ENCODE peak calls at places on chromosomes 1 and 21, in five cellular contexts. One of them, this sample, is unnamed.

GRCh38 chr1:66311092-66311491 is 222.9 kb upstream of the SGIP1 start:
- DNase-seq in adipocyte: no peak
- DNase-seq in esophagus muscularis mucosa: no peak
- DNase-seq in left ventricle myocardium inferior: no peak
- DNase-seq in mesendoderm: peak; percentile 27
- DNase-seq in this sample: no peak

GRCh38 chr1:32336963-32337675 is 1.1 kb upstream of the MARCKSL1 start:
- DNase-seq in adipocyte: no peak
- DNase-seq in esophagus muscularis mucosa: no peak
- DNase-seq in left ventricle myocardium inferior: peak; percentile 49
- DNase-seq in mesendoderm: no peak
- DNase-seq in this sample: peak; percentile 87

GRCh38 chr1:234597894-234598293 is 12.1 kb downstream of the IRF2BP2 start:
- DNase-seq in adipocyte: peak; percentile 77
- DNase-seq in esophagus muscularis mucosa: no peak
- DNase-seq in left ventricle myocardium inferior: peak; percentile 38
- DNase-seq in mesendoderm: peak; percentile 61
- DNase-seq in this sample: peak; percentile 51

GRCh38 chr1:95509989-95510388 is 276.0 kb downstream of the RWDD3 start:
- DNase-seq in adipocyte: no peak
- DNase-seq in esophagus muscularis mucosa: no peak
- DNase-seq in left ventricle myocardium inferior: no peak
- DNase-seq in mesendoderm: peak; percentile 71
- DNase-seq in this sample: no peak

GRCh38 chr1:67393240-67393639 is 37.0 kb downstream of the SERBP1 start:
- DNase-seq in adipocyte: no peak
- DNase-seq in esophagus muscularis mucosa: no peak
- DNase-seq in left ventricle myocardium inferior: peak; percentile 24
- DNase-seq in mesendoderm: peak; percentile 43
- DNase-seq in this sample: no peak

GRCh38 chr1:205073511-205073910 is 10.7 kb downstream of the TMEM81 start:
- DNase-seq in adipocyte: no peak
- DNase-seq in esophagus muscularis mucosa: no peak
- DNase-seq in left ventricle myocardium inferior: no peak
- DNase-seq in mesendoderm: no peak
- DNase-seq in this sample: peak; percentile 78

GRCh38 chr1:185914089-185914488 is 179.9 kb downstream of the HMCN1 start:
- DNase-seq in adipocyte: no peak
- DNase-seq in esophagus muscularis mucosa: no peak
- DNase-seq in left ventricle myocardium inferior: no peak
- DNase-seq in mesendoderm: no peak
- DNase-seq in this sample: no peak

GRCh38 chr1:175317309-175317708 is 124.7 kb upstream of the KIAA0040 start:
- DNase-seq in adipocyte: no peak
- DNase-seq in esophagus muscularis mucosa: peak; percentile 77
- DNase-seq in left ventricle myocardium inferior: no peak
- DNase-seq in mesendoderm: peak; percentile 64
- DNase-seq in this sample: no peak

GRCh38 chr1:43545686-43546387 is 15.2 kb downstream of the PTPRF start:
- DNase-seq in adipocyte: no peak
- DNase-seq in esophagus muscularis mucosa: no peak
- DNase-seq in left ventricle myocardium inferior: no peak
- DNase-seq in mesendoderm: peak; percentile 97
- DNase-seq in this sample: no peak

GRCh38 chr1:28441674-28442073 is 64.2 kb upstream of the RCC1 start:
- DNase-seq in adipocyte: no peak
- DNase-seq in esophagus muscularis mucosa: no peak
- DNase-seq in left ventricle myocardium inferior: no peak
- DNase-seq in mesendoderm: no peak
- DNase-seq in this sample: no peak

GRCh38 chr1:171966426-171967220 is 125.3 kb downstream of the DNM3 start:
- DNase-seq in adipocyte: no peak
- DNase-seq in esophagus muscularis mucosa: no peak
- DNase-seq in left ventricle myocardium inferior: no peak
- DNase-seq in mesendoderm: peak; percentile 23
- DNase-seq in this sample: peak; percentile 20

GRCh38 chr1:151047591-151047924 is at the start of gene C1orf56:
- DNase-seq in adipocyte: peak; percentile 85
- DNase-seq in esophagus muscularis mucosa: peak; percentile 92
- DNase-seq in left ventricle myocardium inferior: peak; percentile 68
- DNase-seq in mesendoderm: peak; percentile 82
- DNase-seq in this sample: no peak

GRCh38 chr1:53373246-53373645 is 45.4 kb upstream of the LRP8 start:
- DNase-seq in adipocyte: no peak
- DNase-seq in esophagus muscularis mucosa: peak; percentile 66
- DNase-seq in left ventricle myocardium inferior: no peak
- DNase-seq in mesendoderm: no peak
- DNase-seq in this sample: no peak

GRCh38 chr21:35578350-35578782 is 482.0 kb downstream of the SETD4 start:
- DNase-seq in adipocyte: peak; percentile 83
- DNase-seq in esophagus muscularis mucosa: no peak
- DNase-seq in left ventricle myocardium inferior: no peak
- DNase-seq in mesendoderm: no peak
- DNase-seq in this sample: peak; percentile 92

GRCh38 chr1:225361176-225361575 is 66.7 kb downstream of the LBR start:
- DNase-seq in adipocyte: peak; percentile 7
- DNase-seq in esophagus muscularis mucosa: no peak
- DNase-seq in left ventricle myocardium inferior: no peak
- DNase-seq in mesendoderm: no peak
- DNase-seq in this sample: peak; percentile 27

GRCh38 chr1:248855580-248855979 is 3.3 kb downstream of the ZNF692 start:
- DNase-seq in adipocyte: no peak
- DNase-seq in esophagus muscularis mucosa: no peak
- DNase-seq in left ventricle myocardium inferior: no peak
- DNase-seq in mesendoderm: no peak
- DNase-seq in this sample: no peak

GRCh38 chr1:211517006-211517405 is 25.0 kb upstream of the RD3 start:
- DNase-seq in adipocyte: no peak
- DNase-seq in esophagus muscularis mucosa: no peak
- DNase-seq in left ventricle myocardium inferior: no peak
- DNase-seq in mesendoderm: peak; percentile 74
- DNase-seq in this sample: no peak

GRCh38 chr21:46325073-46325912 is 1.3 kb downstream of the PCNT start:
- DNase-seq in adipocyte: peak; percentile 73
- DNase-seq in esophagus muscularis mucosa: no peak
- DNase-seq in left ventricle myocardium inferior: peak; percentile 42
- DNase-seq in mesendoderm: peak; percentile 88
- DNase-seq in this sample: peak; percentile 54

GRCh38 chr21:46327711-46328110 is 3.8 kb downstream of the PCNT start:
- DNase-seq in adipocyte: no peak
- DNase-seq in esophagus muscularis mucosa: no peak
- DNase-seq in left ventricle myocardium inferior: no peak
- DNase-seq in mesendoderm: no peak
- DNase-seq in this sample: no peak

GRCh38 chr21:46329796-46330195 is 5.8 kb downstream of the PCNT start:
- DNase-seq in adipocyte: no peak
- DNase-seq in esophagus muscularis mucosa: no peak
- DNase-seq in left ventricle myocardium inferior: no peak
- DNase-seq in mesendoderm: no peak
- DNase-seq in this sample: no peak

GRCh38 chr21:46326110-46326703 is 2.3 kb downstream of the PCNT start:
- DNase-seq in adipocyte: no peak
- DNase-seq in esophagus muscularis mucosa: no peak
- DNase-seq in left ventricle myocardium inferior: no peak
- DNase-seq in mesendoderm: peak; percentile 14
- DNase-seq in this sample: no peak

GRCh38 chr21:46328151-46328550 is 4.2 kb downstream of the PCNT start:
- DNase-seq in adipocyte: no peak
- DNase-seq in esophagus muscularis mucosa: no peak
- DNase-seq in left ventricle myocardium inferior: no peak
- DNase-seq in mesendoderm: no peak
- DNase-seq in this sample: no peak
- H3K36me3 ChIP-seq in adipocyte: peaks cover 32% of the 10 kb centered on the region
- H3K36me3 ChIP-seq in esophagus muscularis mucosa: peaks cover 35% of the 10 kb centered on the region
- H3K36me3 ChIP-seq in left ventricle myocardium inferior: peaks cover 34% of the 10 kb centered on the region
- H3K36me3 ChIP-seq in mesendoderm: no peaks in the 10 kb centered on the region
- H3K36me3 ChIP-seq in this sample: peaks cover 8% of the 10 kb centered on the region

DNA sequence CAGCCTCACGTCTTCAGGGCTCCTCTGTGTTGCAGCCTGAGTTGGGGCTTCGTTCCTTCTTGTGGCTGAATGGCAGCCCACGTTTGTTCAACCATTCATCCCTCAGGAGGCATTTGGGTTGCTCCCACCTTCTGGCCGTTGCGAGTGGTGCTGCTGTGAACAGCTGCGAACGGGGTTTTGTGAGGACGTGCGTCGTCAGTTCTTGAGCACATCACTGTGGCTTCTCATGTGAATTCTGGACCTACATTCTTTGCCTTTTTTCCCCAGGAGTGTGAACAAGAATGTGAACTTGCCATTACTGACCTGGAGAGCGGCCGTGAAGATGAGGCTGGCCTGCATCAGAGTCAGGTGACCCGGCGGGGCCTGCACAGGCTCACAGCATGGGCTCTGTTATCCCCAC is 21.9 kb downstream of the PCNT start:
- DNase-seq in adipocyte: no peak
- DNase-seq in esophagus muscularis mucosa: no peak
- DNase-seq in left ventricle myocardium inferior: no peak
- DNase-seq in mesendoderm: no peak
- DNase-seq in this sample: no peak
- H3K36me3 ChIP-seq in adipocyte: peaks cover 52% of the 10 kb centered on the region
- H3K36me3 ChIP-seq in esophagus muscularis mucosa: peaks cover 53% of the 10 kb centered on the region
- H3K36me3 ChIP-seq in left ventricle myocardium inferior: peaks cover 49% of the 10 kb centered on the region
- H3K36me3 ChIP-seq in mesendoderm: peaks cover 12% of the 10 kb centered on the region
- H3K36me3 ChIP-seq in this sample: peaks cover 20% of the 10 kb centered on the region

GRCh38 chr1:36174716-36175115 is 18.8 kb downstream of the MAP7D1 start:
- DNase-seq in adipocyte: no peak
- DNase-seq in esophagus muscularis mucosa: no peak
- DNase-seq in left ventricle myocardium inferior: no peak
- DNase-seq in mesendoderm: no peak
- DNase-seq in this sample: no peak

GRCh38 chr1:36175137-36176095 is 19.5 kb downstream of the MAP7D1 start:
- DNase-seq in adipocyte: peak; percentile 48
- DNase-seq in esophagus muscularis mucosa: no peak
- DNase-seq in left ventricle myocardium inferior: peak; percentile 61
- DNase-seq in mesendoderm: peak; percentile 88
- DNase-seq in this sample: no peak

GRCh38 chr1:36170643-36171412 is 14.9 kb downstream of the MAP7D1 start:
- DNase-seq in adipocyte: no peak
- DNase-seq in esophagus muscularis mucosa: no peak
- DNase-seq in left ventricle myocardium inferior: no peak
- DNase-seq in mesendoderm: no peak
- DNase-seq in this sample: no peak

GRCh38 chr1:36172017-36172747 is 16.2 kb downstream of the MAP7D1 start:
- DNase-seq in adipocyte: no peak
- DNase-seq in esophagus muscularis mucosa: no peak
- DNase-seq in left ventricle myocardium inferior: no peak
- DNase-seq in mesendoderm: no peak
- DNase-seq in this sample: no peak

DNA sequence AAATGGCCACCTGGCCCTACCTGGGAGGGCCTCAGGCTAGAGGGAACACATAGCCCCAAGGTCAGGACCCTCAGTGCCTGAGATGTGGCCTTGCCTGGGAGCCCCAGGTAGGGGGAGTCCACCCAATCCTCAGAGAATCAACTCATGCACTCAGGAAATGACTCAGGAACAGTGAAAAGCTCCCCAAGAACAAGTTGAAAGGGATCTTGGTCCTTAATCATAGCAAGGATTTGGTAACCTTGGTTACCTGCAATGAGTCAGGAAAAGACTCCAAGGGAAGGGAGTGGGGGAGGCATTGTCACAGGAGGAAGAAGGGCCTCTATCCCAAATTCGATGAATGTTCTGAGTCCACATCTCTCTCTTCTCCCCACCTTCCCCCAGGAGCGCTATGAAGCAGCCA is 17.0 kb downstream of the MAP7D1 start:
- DNase-seq in adipocyte: no peak
- DNase-seq in esophagus muscularis mucosa: no peak
- DNase-seq in left ventricle myocardium inferior: no peak
- DNase-seq in mesendoderm: no peak
- DNase-seq in this sample: peak; percentile 96
- H3K36me3 ChIP-seq in adipocyte: peaks cover 78% of the 10 kb centered on the region
- H3K36me3 ChIP-seq in esophagus muscularis mucosa: peaks cover 81% of the 10 kb centered on the region
- H3K36me3 ChIP-seq in left ventricle myocardium inferior: peaks cover 73% of the 10 kb centered on the region
- H3K36me3 ChIP-seq in mesendoderm: peaks cover 17% of the 10 kb centered on the region
- H3K36me3 ChIP-seq in this sample: peaks cover 44% of the 10 kb centered on the region

GRCh38 chr1:1260843-1261560 is 12.7 kb downstream of the UBE2J2 start:
- DNase-seq in adipocyte: no peak
- DNase-seq in esophagus muscularis mucosa: no peak
- DNase-seq in left ventricle myocardium inferior: no peak
- DNase-seq in mesendoderm: no peak
- DNase-seq in this sample: no peak

GRCh38 chr1:1262759-1263158 is 10.9 kb downstream of the UBE2J2 start:
- DNase-seq in adipocyte: no peak
- DNase-seq in esophagus muscularis mucosa: no peak
- DNase-seq in left ventricle myocardium inferior: no peak
- DNase-seq in mesendoderm: no peak
- DNase-seq in this sample: no peak

GRCh38 chr1:1259119-1259488 is 12.6 kb upstream of the C1QTNF12 start:
- DNase-seq in adipocyte: no peak
- DNase-seq in esophagus muscularis mucosa: no peak
- DNase-seq in left ventricle myocardium inferior: no peak
- DNase-seq in mesendoderm: no peak
- DNase-seq in this sample: no peak

GRCh38 chr1:1259540-1259939 is 13.0 kb upstream of the C1QTNF12 start:
- DNase-seq in adipocyte: no peak
- DNase-seq in esophagus muscularis mucosa: no peak
- DNase-seq in left ventricle myocardium inferior: no peak
- DNase-seq in mesendoderm: no peak
- DNase-seq in this sample: no peak

GRCh38 chr1:1259948-1260614 is 13.6 kb upstream of the C1QTNF12 start:
- DNase-seq in adipocyte: no peak
- DNase-seq in esophagus muscularis mucosa: no peak
- DNase-seq in left ventricle myocardium inferior: peak; percentile 57
- DNase-seq in mesendoderm: no peak
- DNase-seq in this sample: no peak
- H3K36me3 ChIP-seq in adipocyte: peaks cover 63% of the 10 kb centered on the region
- H3K36me3 ChIP-seq in esophagus muscularis mucosa: peaks cover 88% of the 10 kb centered on the region
- H3K36me3 ChIP-seq in left ventricle myocardium inferior: peaks cover 74% of the 10 kb centered on the region
- H3K36me3 ChIP-seq in mesendoderm: peaks cover 19% of the 10 kb centered on the region
- H3K36me3 ChIP-seq in this sample: peaks cover 8% of the 10 kb centered on the region

GRCh38 chr1:232445361-232446106 is 184.4 kb downstream of the SIPA1L2 start:
- DNase-seq in adipocyte: no peak
- DNase-seq in esophagus muscularis mucosa: peak; percentile 53
- DNase-seq in left ventricle myocardium inferior: no peak
- DNase-seq in mesendoderm: no peak
- DNase-seq in this sample: no peak
- H3K36me3 ChIP-seq in adipocyte: no peaks in the 10 kb centered on the region
- H3K36me3 ChIP-seq in esophagus muscularis mucosa: peaks cover 47% of the 10 kb centered on the region
- H3K36me3 ChIP-seq in left ventricle myocardium inferior: peaks cover 44% of the 10 kb centered on the region
- H3K36me3 ChIP-seq in mesendoderm: peaks cover 5% of the 10 kb centered on the region
- H3K36me3 ChIP-seq in this sample: no peaks in the 10 kb centered on the region

GRCh38 chr1:206734499-206735142 is 36.0 kb upstream of the IL19 start:
- DNase-seq in adipocyte: peak; percentile 65
- DNase-seq in esophagus muscularis mucosa: no peak
- DNase-seq in left ventricle myocardium inferior: no peak
- DNase-seq in mesendoderm: peak; percentile 54
- DNase-seq in this sample: no peak

GRCh38 chr1:206735553-206736031 is 35.0 kb upstream of the IL19 start:
- DNase-seq in adipocyte: no peak
- DNase-seq in esophagus muscularis mucosa: no peak
- DNase-seq in left ventricle myocardium inferior: no peak
- DNase-seq in mesendoderm: no peak
- DNase-seq in this sample: no peak

GRCh38 chr1:206733012-206733411 is 37.6 kb upstream of the IL19 start:
- DNase-seq in adipocyte: no peak
- DNase-seq in esophagus muscularis mucosa: no peak
- DNase-seq in left ventricle myocardium inferior: no peak
- DNase-seq in mesendoderm: no peak
- DNase-seq in this sample: no peak

GRCh38 chr1:206729507-206729906 is 41.1 kb upstream of the IL19 start:
- DNase-seq in adipocyte: no peak
- DNase-seq in esophagus muscularis mucosa: no peak
- DNase-seq in left ventricle myocardium inferior: no peak
- DNase-seq in mesendoderm: no peak
- DNase-seq in this sample: no peak

GRCh38 chr1:206732508-206732907 is 38.1 kb upstream of the IL19 start:
- DNase-seq in adipocyte: no peak
- DNase-seq in esophagus muscularis mucosa: no peak
- DNase-seq in left ventricle myocardium inferior: no peak
- DNase-seq in mesendoderm: no peak
- DNase-seq in this sample: no peak
- H3K36me3 ChIP-seq in adipocyte: peaks cover 65% of the 10 kb centered on the region
- H3K36me3 ChIP-seq in esophagus muscularis mucosa: peaks cover 76% of the 10 kb centered on the region
- H3K36me3 ChIP-seq in left ventricle myocardium inferior: peaks cover 71% of the 10 kb centered on the region
- H3K36me3 ChIP-seq in mesendoderm: no peaks in the 10 kb centered on the region
- H3K36me3 ChIP-seq in this sample: peaks cover 12% of the 10 kb centered on the region